ENCODE peak calls at places on chromosomes 2 and 18, in eight cellular contexts. X is activated T-cell treated with anti-CD3 and anti-CD28 coated beads for 4 hours, O is mammary epithelial cell, C is foreskin melanocyte, Z is hippocampal formation, Q is chondrocyte, J is lung microvascular endothelial cell, B is brain pericyte. U is an unnamed sample.

GRCh38 chr2:3626118-3626816 is 31.4 kb downstream of the COLEC11 start:
- DNase-seq in O (no peak), Q (peak), X (no peak), Z (no peak), B (no peak), C (no peak), J (peak), U (no peak)

GRCh38 chr2:237118025-237118424 is 32.3 kb downstream of the COPS8 start:
- DNase-seq in C (no peak), O (peak), B (no peak), Q (no peak), X (no peak), J (no peak), Z (no peak), U (no peak)

GRCh38 chr18:7333163-7333562 is 102.3 kb downstream of the LRRC30 start:
- DNase-seq in B (no peak), X (no peak), J (no peak), Z (no peak), Q (no peak), C (no peak), O (no peak), U (no peak)

GRCh38 chr2:103462101-103462500 is 700.3 kb downstream of the TMEM182 start:
- DNase-seq in C (no peak), O (no peak), B (no peak), X (no peak), Z (no peak), J (no peak), Q (no peak), U (no peak)

GRCh38 chr2:7083580-7084509 is 166.6 kb downstream of the RNF144A start:
- DNase-seq in Z (no peak), X (no peak), Q (no peak), C (no peak), O (peak), J (peak), B (no peak), U (peak)

GRCh38 chr18:832085-832681 is 20.1 kb upstream of the YES1 start:
- DNase-seq in B (no peak), Z (no peak), Q (no peak), J (peak), X (no peak), O (no peak), C (no peak), U (peak)

GRCh38 chr2:227378371-227378782 is 729 bp downstream of the TM4SF20 start:
- DNase-seq in Z (no peak), C (no peak), O (peak), J (no peak), X (no peak), Q (no peak), B (no peak), U (no peak)

GRCh38 chr18:45402485-45403056 is 212.7 kb upstream of the SLC14A2 start:
- DNase-seq in B (no peak), C (no peak), Z (no peak), O (peak), Q (no peak), J (no peak), X (no peak), U (no peak)

GRCh38 chr2:5493256-5493655 is 198.9 kb upstream of the SOX11 start:
- DNase-seq in X (no peak), Q (no peak), C (no peak), J (no peak), B (no peak), Z (no peak), O (no peak), U (no peak)

GRCh38 chr2:10560626-10561025 is 112.5 kb upstream of the ODC1 start:
- DNase-seq in C (no peak), X (no peak), J (no peak), O (no peak), Q (no peak), Z (no peak), B (no peak), U (no peak)

GRCh38 chr18:66724664-66725356 is 120.9 kb upstream of the CDH19 start:
- DNase-seq in J (no peak), Q (no peak), O (peak), Z (no peak), X (no peak), B (no peak), C (no peak), U (no peak)

GRCh38 chr2:2698182-2699116 is 367.4 kb upstream of the MYT1L start:
- DNase-seq in X (no peak), O (no peak), C (no peak), Z (no peak), Q (no peak), B (no peak), J (peak), U (peak)

GRCh38 chr2:64391459-64391858 is 62.5 kb upstream of the LGALSL start:
- DNase-seq in J (no peak), C (peak), Q (no peak), B (no peak), X (no peak), O (no peak), Z (no peak), U (no peak)

GRCh38 chr18:64806232-64806631 is 657.3 kb upstream of the LINC00305 start:
- DNase-seq in X (no peak), O (no peak), C (no peak), Q (no peak), B (no peak), J (no peak), Z (no peak), U (no peak)

GRCh38 chr18:13449651-13450050 is 231.1 kb downstream of the LDLRAD4 start:
- DNase-seq in Z (no peak), Q (no peak), C (no peak), B (no peak), O (no peak), J (no peak), X (no peak), U (no peak)